ENCODE peak calls at places on chromosomes 6 and 20, in five cellular contexts. One of them, this sample, is unnamed.

GRCh38 chr20:35909176-35909575 is 45.1 kb downstream of the SCAND1 start:
- DNase-seq in AG09319: no peak
- DNase-seq in left lobe of liver: no peak
- DNase-seq in NCI-H1417 treated with DMSO at 0.1 percent for 48 hours: no peak
- DNase-seq in NCI-H2171 treated with DMSO at 0.1 percent for 48 hours: no peak
- DNase-seq in this sample: no peak

GRCh38 chr6:29502597-29502996 is 14.8 kb upstream of the MAS1L start:
- DNase-seq in NCI-H2171 treated with DMSO at 0.1 percent for 48 hours: no peak
- DNase-seq in NCI-H1417 treated with DMSO at 0.1 percent for 48 hours: no peak
- DNase-seq in AG09319: no peak
- DNase-seq in left lobe of liver: no peak
- DNase-seq in this sample: no peak

GRCh38 chr6:98894810-98895209 is 52.9 kb downstream of the FBXL4 start:
- DNase-seq in left lobe of liver: no peak
- DNase-seq in NCI-H2171 treated with DMSO at 0.1 percent for 48 hours: no peak
- DNase-seq in NCI-H1417 treated with DMSO at 0.1 percent for 48 hours: no peak
- DNase-seq in AG09319: no peak
- DNase-seq in this sample: no peak

GRCh38 chr6:159691133-159691962 is 1.7 kb downstream of the SOD2 start:
- DNase-seq in NCI-H2171 treated with DMSO at 0.1 percent for 48 hours: peak; percentile 65
- DNase-seq in AG09319: peak; percentile 82
- DNase-seq in NCI-H1417 treated with DMSO at 0.1 percent for 48 hours: no peak
- DNase-seq in left lobe of liver: no peak
- DNase-seq in this sample: no peak

GRCh38 chr6:136922680-136922996 is 537 bp downstream of the SLC35D3 start:
- DNase-seq in AG09319: no peak
- DNase-seq in NCI-H2171 treated with DMSO at 0.1 percent for 48 hours: no peak
- DNase-seq in left lobe of liver: no peak
- DNase-seq in NCI-H1417 treated with DMSO at 0.1 percent for 48 hours: no peak
- DNase-seq in this sample: no peak

GRCh38 chr6:161954077-161954476 is 680.2 kb upstream of the AGPAT4 start:
- DNase-seq in left lobe of liver: no peak
- DNase-seq in NCI-H2171 treated with DMSO at 0.1 percent for 48 hours: no peak
- DNase-seq in AG09319: no peak
- DNase-seq in NCI-H1417 treated with DMSO at 0.1 percent for 48 hours: no peak
- DNase-seq in this sample: no peak

GRCh38 chr20:50744143-50744792 is 12.9 kb downstream of the PARD6B start:
- DNase-seq in left lobe of liver: peak; percentile 78
- DNase-seq in NCI-H1417 treated with DMSO at 0.1 percent for 48 hours: no peak
- DNase-seq in NCI-H2171 treated with DMSO at 0.1 percent for 48 hours: peak; percentile 89
- DNase-seq in AG09319: peak; percentile 80
- DNase-seq in this sample: peak; percentile 73

GRCh38 chr6:43779864-43780260 is 9.9 kb downstream of the VEGFA start:
- DNase-seq in left lobe of liver: no peak
- DNase-seq in AG09319: no peak
- DNase-seq in NCI-H1417 treated with DMSO at 0.1 percent for 48 hours: no peak
- DNase-seq in NCI-H2171 treated with DMSO at 0.1 percent for 48 hours: no peak
- DNase-seq in this sample: no peak

GRCh38 chr20:3312940-3313656 is 74.1 kb upstream of the SLC4A11 start:
- DNase-seq in NCI-H2171 treated with DMSO at 0.1 percent for 48 hours: peak; percentile 12
- DNase-seq in AG09319: peak; percentile 52
- DNase-seq in left lobe of liver: no peak
- DNase-seq in NCI-H1417 treated with DMSO at 0.1 percent for 48 hours: no peak
- DNase-seq in this sample: no peak

GRCh38 chr20:63246490-63247284 is 7.6 kb downstream of the NKAIN4 start:
- DNase-seq in AG09319: no peak
- DNase-seq in NCI-H1417 treated with DMSO at 0.1 percent for 48 hours: no peak
- DNase-seq in NCI-H2171 treated with DMSO at 0.1 percent for 48 hours: no peak
- DNase-seq in left lobe of liver: no peak
- DNase-seq in this sample: no peak

GRCh38 chr6:167491403-167492095 is 166.7 kb downstream of the TTLL2 start:
- DNase-seq in NCI-H1417 treated with DMSO at 0.1 percent for 48 hours: no peak
- DNase-seq in left lobe of liver: no peak
- DNase-seq in AG09319: no peak
- DNase-seq in NCI-H2171 treated with DMSO at 0.1 percent for 48 hours: no peak
- DNase-seq in this sample: no peak

GRCh38 chr6:157145656-157146285 is 177.5 kb downstream of the TMEM242 start:
- DNase-seq in left lobe of liver: no peak
- DNase-seq in AG09319: no peak
- DNase-seq in NCI-H2171 treated with DMSO at 0.1 percent for 48 hours: no peak
- DNase-seq in NCI-H1417 treated with DMSO at 0.1 percent for 48 hours: no peak
- DNase-seq in this sample: no peak

GRCh38 chr6:100257661-100258395 is 206.9 kb downstream of the SIM1 start:
- DNase-seq in AG09319: no peak
- DNase-seq in left lobe of liver: no peak
- DNase-seq in NCI-H2171 treated with DMSO at 0.1 percent for 48 hours: peak; percentile 6
- DNase-seq in NCI-H1417 treated with DMSO at 0.1 percent for 48 hours: peak; percentile 22
- DNase-seq in this sample: no peak

GRCh38 chr6:6225885-6226284 is 94.6 kb downstream of the F13A1 start:
- DNase-seq in NCI-H1417 treated with DMSO at 0.1 percent for 48 hours: no peak
- DNase-seq in AG09319: no peak
- DNase-seq in NCI-H2171 treated with DMSO at 0.1 percent for 48 hours: no peak
- DNase-seq in left lobe of liver: no peak
- DNase-seq in this sample: no peak

GRCh38 chr6:161038229-161039003 is 46.8 kb downstream of the MAP3K4 start:
- DNase-seq in left lobe of liver: no peak
- DNase-seq in AG09319: peak; percentile 67
- DNase-seq in NCI-H2171 treated with DMSO at 0.1 percent for 48 hours: no peak
- DNase-seq in NCI-H1417 treated with DMSO at 0.1 percent for 48 hours: no peak
- DNase-seq in this sample: no peak

GRCh38 chr6:39804666-39805065 is 12.5 kb downstream of the DAAM2 start:
- DNase-seq in AG09319: no peak
- DNase-seq in left lobe of liver: no peak
- DNase-seq in NCI-H2171 treated with DMSO at 0.1 percent for 48 hours: no peak
- DNase-seq in NCI-H1417 treated with DMSO at 0.1 percent for 48 hours: no peak
- DNase-seq in this sample: no peak

GRCh38 chr20:64108731-64109389 is 1.5 kb upstream of the NPBWR2 start:
- DNase-seq in left lobe of liver: peak; percentile 19
- DNase-seq in NCI-H1417 treated with DMSO at 0.1 percent for 48 hours: no peak
- DNase-seq in NCI-H2171 treated with DMSO at 0.1 percent for 48 hours: no peak
- DNase-seq in AG09319: no peak
- DNase-seq in this sample: no peak

GRCh38 chr6:20846602-20847028 is 312.4 kb downstream of the CDKAL1 start:
- DNase-seq in NCI-H1417 treated with DMSO at 0.1 percent for 48 hours: no peak
- DNase-seq in AG09319: no peak
- DNase-seq in left lobe of liver: no peak
- DNase-seq in NCI-H2171 treated with DMSO at 0.1 percent for 48 hours: no peak
- DNase-seq in this sample: no peak

GRCh38 chr6:125631165-125631564 is 118.3 kb upstream of the HEY2 start:
- DNase-seq in AG09319: no peak
- DNase-seq in NCI-H2171 treated with DMSO at 0.1 percent for 48 hours: no peak
- DNase-seq in NCI-H1417 treated with DMSO at 0.1 percent for 48 hours: no peak
- DNase-seq in left lobe of liver: no peak
- DNase-seq in this sample: no peak

This sample was measured in osteocyte.